ENCODE peak calls at places on chromosomes 7 and 10, in ten cellular contexts. M, D, H, A, P, U, J, N, C and B are unnamed samples.

GRCh38 chr7:81025360-81025759 is 106.5 kb upstream of the SEMA3C start:
- DNase-seq in M (no peak), D (peak; percentile 9), H (no peak), A (no peak), P (no peak), U (no peak), J (no peak), N (no peak), C (no peak), B (no peak)

GRCh38 chr10:16923309-16923708 is 106.1 kb upstream of the RSU1 start:
- DNase-seq in M (no peak), D (no peak), H (no peak), A (no peak), P (no peak), U (no peak), J (no peak), N (no peak), C (no peak), B (no peak)

GRCh38 chr7:106065560-106066500 is 46.3 kb downstream of the SYPL1 start:
- DNase-seq in M (no peak), D (no peak), H (no peak), A (no peak), P (no peak), U (peak; percentile 33), J (peak; percentile 72), N (peak; percentile 84), C (no peak), B (no peak)

GRCh38 chr7:70390251-70390650 is 741.7 kb upstream of the GALNT17 start:
- DNase-seq in M (no peak), D (no peak), H (peak; percentile 70), A (no peak), P (no peak), U (no peak), J (peak; percentile 64), N (no peak), C (no peak), B (no peak)

GRCh38 chr10:57579926-57580325 is 687.8 kb downstream of the IPMK start:
- DNase-seq in M (no peak), D (no peak), H (no peak), A (no peak), P (no peak), U (peak; percentile 46), J (peak; percentile 37), N (no peak), C (no peak), B (no peak)

GRCh38 chr10:115355162-115355760 is 262.1 kb downstream of the ATRNL1 start:
- DNase-seq in M (no peak), D (peak; percentile 49), H (peak; percentile 41), A (no peak), P (no peak), U (peak; percentile 63), J (peak; percentile 67), N (peak; percentile 25), C (no peak), B (no peak)

GRCh38 chr10:56346845-56347415 is 14.1 kb downstream of the ZWINT start:
- DNase-seq in M (no peak), D (peak; percentile 18), H (peak; percentile 18), A (no peak), P (no peak), U (no peak), J (peak; percentile 35), N (no peak), C (no peak), B (no peak)

GRCh38 chr7:6654842-6655610 is 17.9 kb downstream of the ZNF316 start:
- DNase-seq in M (no peak), D (no peak), H (no peak), A (no peak), P (no peak), U (no peak), J (no peak), N (no peak), C (no peak), B (no peak)

GRCh38 chr7:101564778-101565211 is 64.3 kb downstream of the MYL10 start:
- DNase-seq in M (no peak), D (peak; percentile 7), H (no peak), A (no peak), P (no peak), U (peak; percentile 15), J (peak; percentile 31), N (peak; percentile 85), C (no peak), B (no peak)

GRCh38 chr7:151236406-151236805 is 4.1 kb downstream of the CHPF2 start:
- DNase-seq in M (no peak), D (no peak), H (no peak), A (no peak), P (no peak), U (no peak), J (no peak), N (no peak), C (peak; percentile 25), B (peak; percentile 56)

DNA sequence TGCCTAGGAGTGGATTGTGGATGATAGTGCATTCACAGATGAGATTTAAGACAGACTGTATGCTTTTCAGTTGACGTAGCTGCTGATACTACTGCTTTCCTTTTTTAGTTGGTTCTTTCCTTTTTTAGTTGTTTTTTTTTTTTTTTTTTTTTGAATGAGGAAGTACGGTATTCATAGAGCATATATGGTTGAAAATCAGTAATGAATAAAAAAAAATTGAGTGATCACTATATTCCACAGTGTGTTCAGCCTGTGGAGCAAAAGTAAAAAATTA is 80.5 kb downstream of the RBM33 start:
- DNase-seq in M (no peak), D (no peak), H (no peak), A (no peak), P (no peak), U (no peak), J (no peak), N (no peak), C (no peak), B (no peak)
- H3K4me3 ChIP-seq in M (no peak overlapping the region), D (no peak overlapping the region), H (no peak overlapping the region), A (no peak overlapping the region), P (no peak overlapping the region), U (no peak overlapping the region), J (no peak overlapping the region), N (no peak overlapping the region), C (no peak overlapping the region), B (no peak overlapping the region)

GRCh38 chr10:119412244-119412750 is 130.2 kb downstream of the RGS10 start:
- DNase-seq in M (peak; percentile 83), D (peak; percentile 50), H (peak; percentile 47), A (no peak), P (no peak), U (no peak), J (peak; percentile 26), N (peak; percentile 57), C (peak; percentile 81), B (peak; percentile 84)

GRCh38 chr10:119415536-119416527 is 126.7 kb downstream of the RGS10 start:
- DNase-seq in M (no peak), D (no peak), H (no peak), A (no peak), P (no peak), U (no peak), J (no peak), N (no peak), C (no peak), B (no peak)

GRCh38 chr10:119412831-119413737 is 129.4 kb downstream of the RGS10 start:
- DNase-seq in M (no peak), D (no peak), H (peak; percentile 23), A (no peak), P (no peak), U (peak; percentile 34), J (peak; percentile 54), N (no peak), C (no peak), B (no peak)

GRCh38 chr10:119415121-119415520 is 127.4 kb downstream of the RGS10 start:
- DNase-seq in M (no peak), D (no peak), H (no peak), A (no peak), P (no peak), U (no peak), J (no peak), N (no peak), C (no peak), B (no peak)

GRCh38 chr10:119413738-119414611 is 128.5 kb downstream of the RGS10 start:
- DNase-seq in M (peak; percentile 66), D (no peak), H (peak; percentile 52), A (no peak), P (no peak), U (no peak), J (no peak), N (no peak), C (no peak), B (no peak)
- H3K27ac ChIP-seq in M (peak overlapping the region; percentile 89), D (no peak overlapping the region), H (no peak overlapping the region), A (no peak overlapping the region), P (peak overlapping the region; percentile 15), U (peak overlapping the region; percentile 38), J (no peak overlapping the region), N (peak overlapping the region; percentile 44), C (peak overlapping the region; percentile 77), B (peak overlapping the region; percentile 79)

GRCh38 chr10:3887885-3888476 is 103.0 kb upstream of the KLF6 start:
- DNase-seq in M (no peak), D (peak; percentile 97), H (peak; percentile 95), A (peak; percentile 77), P (peak; percentile 68), U (no peak), J (peak; percentile 97), N (no peak), C (no peak), B (no peak)
- H3K4me3 ChIP-seq in M (no peak overlapping the region), D (peak overlapping the region; percentile 22), H (no peak overlapping the region), A (no peak overlapping the region), P (peak overlapping the region; percentile 39), U (no peak overlapping the region), J (peak overlapping the region; percentile 58), N (no peak overlapping the region), C (no peak overlapping the region), B (no peak overlapping the region)

GRCh38 chr10:35397953-35398352 is 61.6 kb downstream of the CCNY start:
- DNase-seq in M (no peak), D (no peak), H (no peak), A (no peak), P (no peak), U (no peak), J (no peak), N (no peak), C (no peak), B (no peak)

GRCh38 chr10:35398888-35399287 is 62.6 kb downstream of the CCNY start:
- DNase-seq in M (no peak), D (no peak), H (no peak), A (no peak), P (no peak), U (no peak), J (no peak), N (no peak), C (no peak), B (no peak)

GRCh38 chr10:35399414-35400009 is 63.2 kb downstream of the CCNY start:
- DNase-seq in M (no peak), D (no peak), H (no peak), A (no peak), P (no peak), U (no peak), J (no peak), N (no peak), C (no peak), B (no peak)

GRCh38 chr10:35396560-35397434 is 60.5 kb downstream of the CCNY start:
- DNase-seq in M (no peak), D (no peak), H (no peak), A (no peak), P (no peak), U (peak; percentile 41), J (no peak), N (no peak), C (no peak), B (no peak)

DNA sequence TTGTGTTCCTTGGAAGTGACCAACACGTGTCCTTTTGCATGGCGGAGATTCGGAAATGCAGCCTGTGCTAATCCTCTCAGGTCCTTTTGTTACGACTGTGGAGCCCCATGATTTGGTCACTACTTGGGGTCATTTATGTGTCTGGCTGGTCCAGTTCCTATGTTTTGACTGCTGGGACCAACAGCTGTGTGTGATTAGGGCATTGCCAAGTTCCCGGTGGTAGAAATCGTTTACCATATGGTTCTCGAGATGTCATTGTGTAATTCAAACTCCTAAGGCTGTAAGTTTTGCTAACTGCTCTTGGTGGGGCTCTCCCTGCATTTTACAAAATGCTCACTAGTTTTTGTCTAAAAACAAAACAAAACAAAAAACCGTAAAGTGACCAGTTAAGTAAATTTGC is 62.0 kb downstream of the CCNY start:
- DNase-seq in M (no peak), D (no peak), H (no peak), A (no peak), P (no peak), U (no peak), J (peak; percentile 48), N (no peak), C (no peak), B (no peak)
- H3K27ac ChIP-seq in M (peak overlapping the region; percentile 20), D (no peak overlapping the region), H (no peak overlapping the region), A (no peak overlapping the region), P (no peak overlapping the region), U (no peak overlapping the region), J (no peak overlapping the region), N (no peak overlapping the region), C (peak overlapping the region; percentile 26), B (no peak overlapping the region)